ENCODE peak calls at places on chromosomes 4 and X, in five cellular contexts. J, Q, U, B and P are unnamed samples.
A peak's percentile ranks its signal among the peaks of the same experiment; 100 is the strongest.

GRCh38 chrX:45502396-45502795 is 301.7 kb upstream of the DIPK2B start:
- DNase-seq in Q (peak; percentile 27), J (no peak), B (no peak), U (no peak), P (no peak)

GRCh38 chr4:147578057-147578476 is 39.1 kb upstream of the TMEM184C start:
- DNase-seq in Q (peak; percentile 3), B (no peak), U (peak; percentile 11), J (peak; percentile 84), P (no peak)

GRCh38 chrX:9867753-9868152 is 81.5 kb downstream of the SHROOM2 start:
- DNase-seq in B (no peak), U (no peak), J (no peak), Q (no peak), P (no peak)

GRCh38 chr4:7189475-7190277 is 2.7 kb upstream of the SORCS2 start:
- DNase-seq in B (no peak), U (no peak), Q (peak; percentile 21), J (peak; percentile 11), P (no peak)

GRCh38 chrX:11386001-11386523 is 92.8 kb downstream of the AMELX start:
- DNase-seq in Q (no peak), J (no peak), U (no peak), B (no peak), P (no peak)

GRCh38 chr4:187598246-187598645 is 397.3 kb upstream of the ZFP42 start:
- DNase-seq in J (no peak), Q (no peak), B (no peak), U (no peak), P (no peak)

GRCh38 chr4:53005808-53006207 is 143.7 kb downstream of the RASL11B start:
- DNase-seq in B (no peak), U (no peak), Q (no peak), J (no peak), P (no peak)

GRCh38 chr4:147782087-147782781 is 50.3 kb downstream of the ARHGAP10 start:
- DNase-seq in Q (no peak), J (no peak), B (no peak), U (no peak), P (no peak)

GRCh38 chr4:148514041-148514440 is 71.8 kb upstream of the NR3C2 start:
- DNase-seq in Q (no peak), U (no peak), J (no peak), B (no peak), P (no peak)

GRCh38 chr4:19455850-19456602 is 795.7 kb upstream of the SLIT2 start:
- DNase-seq in U (no peak), J (no peak), Q (no peak), B (no peak), P (no peak)

GRCh38 chr4:90857081-90857820 is 730.1 kb downstream of the CCSER1 start:
- DNase-seq in J (no peak), U (no peak), B (no peak), Q (no peak), P (no peak)

GRCh38 chr4:103104886-103105285 is 5.3 kb upstream of the BDH2 start:
- DNase-seq in J (no peak), B (no peak), U (no peak), Q (no peak), P (no peak)

GRCh38 chrX:12403474-12404082 is 265.3 kb downstream of the FRMPD4 start:
- DNase-seq in U (no peak), Q (no peak), B (no peak), J (no peak), P (no peak)

GRCh38 chrX:45264865-45265264 is 64.2 kb upstream of the DIPK2B start:
- DNase-seq in U (peak; percentile 6), B (no peak), J (no peak), Q (no peak), P (no peak)

GRCh38 chrX:77003956-77004355 is 443.2 kb upstream of the FGF16 start:
- DNase-seq in J (no peak), Q (no peak), U (no peak), B (no peak), P (no peak)

GRCh38 chr4:15751155-15751554 is 27.0 kb upstream of the CD38 start:
- DNase-seq in U (no peak), J (no peak), B (no peak), Q (no peak), P (no peak)

GRCh38 chr4:39846135-39846534 is 131.6 kb downstream of the PDS5A start:
- DNase-seq in B (no peak), Q (no peak), J (peak; percentile 18), U (no peak), P (no peak)

GRCh38 chr4:17366496-17366895 is 145.4 kb downstream of the QDPR start:
- DNase-seq in J (no peak), Q (no peak), U (no peak), B (no peak), P (no peak)

GRCh38 chr4:25760518-25761157 is 102.2 kb downstream of the SEL1L3 start:
- DNase-seq in Q (no peak), B (no peak), U (no peak), J (no peak), P (no peak)

GRCh38 chr4:100417565-100417964 is 100.3 kb downstream of the EMCN start:
- DNase-seq in U (peak; percentile 3), J (no peak), B (no peak), Q (no peak), P (no peak)

GRCh38 chr4:38683265-38683664 is 19.3 kb downstream of the KLF3 start:
- DNase-seq in B (no peak), Q (no peak), J (no peak), U (no peak), P (no peak)

GRCh38 chrX:106036716-106037115 is 1.8 kb downstream of the SERPINA7 start:
- DNase-seq in J (no peak), B (no peak), Q (no peak), U (no peak), P (no peak)

GRCh38 chr4:31104596-31104995 is 384.4 kb downstream of the PCDH7 start:
- DNase-seq in Q (no peak), U (no peak), B (no peak), J (no peak), P (no peak)

GRCh38 chrX:55279832-55280231 is 15.1 kb upstream of the PAGE3 start:
- DNase-seq in U (no peak), B (no peak), J (no peak), Q (no peak), P (no peak)

GRCh38 chr4:8913858-8914460 is 42.3 kb upstream of the HMX1 start:
- DNase-seq in Q (no peak), J (no peak), U (peak; percentile 23), B (no peak), P (peak; percentile 36)

GRCh38 chrX:154467556-154467955 is 9.5 kb downstream of the PLXNA3 start:
- DNase-seq in B (no peak), U (no peak), J (no peak), Q (no peak), P (no peak)

GRCh38 chrX:15738686-15739016 is 581 bp downstream of the CA5B start:
- DNase-seq in B (no peak), Q (no peak), J (no peak), U (no peak), P (no peak)

GRCh38 chrX:78237127-78237526 is 90.3 kb downstream of the CYSLTR1 start:
- DNase-seq in B (no peak), J (no peak), Q (no peak), U (no peak), P (no peak)

DNA sequence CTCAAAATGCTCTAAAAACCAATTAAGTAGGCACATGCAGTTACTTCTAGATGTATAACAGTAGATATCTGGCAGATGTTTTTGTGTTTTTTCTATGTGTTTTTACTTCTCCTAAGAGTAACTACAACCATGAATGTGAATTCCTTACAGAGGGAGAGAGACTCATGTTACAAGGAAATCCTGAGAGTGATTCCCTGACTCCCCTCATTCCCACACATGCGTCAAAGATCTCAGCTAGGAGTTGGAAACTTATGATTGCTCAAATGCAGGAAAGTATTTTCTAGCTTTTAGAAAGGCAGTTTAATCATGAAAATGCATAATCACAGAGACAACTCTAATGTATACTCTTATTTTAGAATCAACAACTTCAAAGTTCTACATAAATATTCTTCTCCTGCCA is 121.8 kb downstream of the PDE5A start:
- DNase-seq in J (no peak), Q (no peak), B (no peak), U (no peak), P (no peak)
- TF ChIP-seq CHD2 in J (no peak), Q (no peak), B (no peak), U (no peak), P (no peak)

GRCh38 chr4:14627038-14627437 is 375.2 kb upstream of the CPEB2 start:
- DNase-seq in J (no peak), U (peak; percentile 52), Q (no peak), B (no peak), P (no peak)

GRCh38 chr4:14620567-14621138 is 381.6 kb upstream of the CPEB2 start:
- DNase-seq in Q (no peak), B (no peak), U (no peak), J (no peak), P (peak; percentile 48)

GRCh38 chr4:14621731-14622459 is 380.4 kb upstream of the CPEB2 start:
- DNase-seq in J (no peak), Q (no peak), U (no peak), B (no peak), P (no peak)
- TF ChIP-seq CHD2 in J (no peak), Q (no peak), U (no peak), B (no peak), P (no peak)

DNA sequence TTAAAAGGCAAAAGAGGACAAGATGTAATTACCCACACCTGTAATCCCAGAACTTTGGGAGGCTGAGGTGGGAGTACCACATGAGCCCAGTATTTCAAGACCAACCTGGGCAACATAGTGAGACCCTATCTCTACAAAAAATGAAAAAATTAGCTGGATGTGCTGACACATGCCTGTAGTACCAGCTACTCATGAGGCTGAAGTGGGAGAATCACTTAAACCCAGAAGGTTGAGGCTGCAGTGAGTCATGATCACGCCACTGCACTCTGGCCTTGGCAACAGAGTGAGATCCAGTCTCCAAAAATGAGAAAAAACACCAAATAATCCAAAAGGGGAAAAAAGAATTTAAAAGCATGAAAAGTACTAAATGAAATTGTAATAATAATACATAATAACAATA is 30.8 kb downstream of the NR0B1 start:
- DNase-seq in Q (no peak), U (no peak), J (no peak), B (no peak), P (no peak)
- TF ChIP-seq CHD2 in Q (no peak), U (no peak), J (no peak), B (no peak), P (no peak)

DNA sequence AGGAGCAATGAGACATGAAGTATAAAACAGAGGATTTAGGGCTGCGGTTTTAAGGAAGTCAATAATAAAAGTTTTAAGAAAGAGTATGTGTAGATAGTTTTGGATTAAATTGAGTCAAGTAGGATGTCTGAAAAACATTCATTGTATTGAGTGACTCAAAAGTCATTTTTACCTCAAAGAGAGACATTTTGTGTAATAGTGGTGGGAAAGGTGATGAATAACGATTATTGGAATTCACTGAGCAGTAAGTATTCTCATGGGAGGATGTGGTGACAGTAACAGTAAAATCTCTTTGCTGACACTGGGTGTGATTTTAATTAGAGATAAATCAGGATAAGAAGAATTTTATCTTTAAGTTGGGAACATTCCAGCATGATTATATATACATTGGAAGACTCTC is 233.6 kb downstream of the PDHA2 start:
- DNase-seq in U (no peak), Q (no peak), J (no peak), B (no peak), P (no peak)
- TF ChIP-seq CHD2 in U (no peak), Q (no peak), J (no peak), B (no peak), P (no peak)

GRCh38 chr4:113446019-113446418 is 315.5 kb downstream of the CAMK2D start:
- DNase-seq in J (peak; percentile 44), B (no peak), Q (peak; percentile 24), U (no peak), P (no peak)
- TF ChIP-seq CHD2 in J (no peak), B (no peak), Q (no peak), U (no peak), P (no peak)

GRCh38 chr4:128461300-128462103 is 173.9 kb upstream of the PGRMC2 start:
- DNase-seq in Q (no peak), U (no peak), J (peak; percentile 71), B (no peak), P (no peak)
- TF ChIP-seq CHD2 in Q (no peak), U (no peak), J (no peak), B (no peak), P (no peak)